ENCODE peak calls at places on chromosome 7, in five cellular contexts. Z is left ventricle myocardium inferior, F is pancreas, K is lower lobe of right lung, Q is heart right ventricle. S is an unnamed sample. For H3K4me1, the result is how much of the 10 kb centered on the place peaks cover.

GRCh38 chr7:105656922-105657521 is 75.7 kb upstream of the EFCAB10 start:
- DNase-seq in Z (no peak), F (no peak), K (no peak), Q (no peak), S (peak)

GRCh38 chr7:96928965-96929364 is 76.4 kb upstream of the DLX6 start:
- DNase-seq in Z (no peak), F (no peak), K (no peak), Q (no peak), S (no peak)

GRCh38 chr7:81234896-81235295 is 316.0 kb upstream of the SEMA3C start:
- DNase-seq in Z (no peak), F (no peak), K (no peak), Q (no peak), S (peak)

GRCh38 chr7:102318482-102318971 is 31.9 kb downstream of the SH2B2 start:
- DNase-seq in Z (no peak), F (peak), K (no peak), Q (peak), S (peak)

GRCh38 chr7:98133181-98133580 is 26.5 kb downstream of the LMTK2 start:
- DNase-seq in Z (no peak), F (no peak), K (no peak), Q (no peak), S (no peak)

GRCh38 chr7:95004618-95005282 is 97.4 kb downstream of the PPP1R9A start:
- DNase-seq in Z (no peak), F (no peak), K (no peak), Q (peak), S (peak)

GRCh38 chr7:73343671-73344380 is 15.9 kb downstream of the FKBP6 start:
- DNase-seq in Z (no peak), F (no peak), K (no peak), Q (no peak), S (no peak)

GRCh38 chr7:31975546-31975945 is 94.7 kb downstream of the PDE1C start:
- DNase-seq in Z (no peak), F (no peak), K (no peak), Q (no peak), S (no peak)

GRCh38 chr7:78039791-78040776 is 241.5 kb downstream of the PHTF2 start:
- DNase-seq in Z (peak), F (no peak), K (peak), Q (peak), S (peak)

GRCh38 chr7:85286449-85286848 is 99.6 kb upstream of the SEMA3D start:
- DNase-seq in Z (no peak), F (no peak), K (no peak), Q (no peak), S (peak)

GRCh38 chr7:37732253-37732652 is 48.7 kb downstream of the GPR141 start:
- DNase-seq in Z (no peak), F (no peak), K (no peak), Q (peak), S (peak)

GRCh38 chr7:50865450-50865849 is 82.8 kb upstream of the GRB10 start:
- DNase-seq in Z (no peak), F (peak), K (no peak), Q (no peak), S (no peak)

GRCh38 chr7:90804370-90804769 is 208.2 kb downstream of the CDK14 start:
- DNase-seq in Z (no peak), F (no peak), K (no peak), Q (no peak), S (peak)

GRCh38 chr7:36683111-36683510 is 41.2 kb downstream of the AOAH start:
- DNase-seq in Z (no peak), F (no peak), K (no peak), Q (no peak), S (no peak)

GRCh38 chr7:40805361-40805760 is 670.6 kb downstream of the SUGCT start:
- DNase-seq in Z (no peak), F (no peak), K (no peak), Q (no peak), S (peak)

GRCh38 chr7:151410405-151411390 is 860 bp upstream of the WDR86 start:
- DNase-seq in Z (no peak), F (no peak), K (no peak), Q (no peak), S (no peak)

GRCh38 chr7:151408498-151408838 is 1.4 kb downstream of the WDR86 start:
- DNase-seq in Z (no peak), F (no peak), K (no peak), Q (no peak), S (no peak)

GRCh38 chr7:151406886-151407583 is 2.8 kb downstream of the WDR86 start:
- DNase-seq in Z (no peak), F (no peak), K (no peak), Q (no peak), S (no peak)

GRCh38 chr7:151409555-151410404 is at the start of gene WDR86:
- DNase-seq in Z (no peak), F (no peak), K (no peak), Q (no peak), S (no peak)

DNA sequence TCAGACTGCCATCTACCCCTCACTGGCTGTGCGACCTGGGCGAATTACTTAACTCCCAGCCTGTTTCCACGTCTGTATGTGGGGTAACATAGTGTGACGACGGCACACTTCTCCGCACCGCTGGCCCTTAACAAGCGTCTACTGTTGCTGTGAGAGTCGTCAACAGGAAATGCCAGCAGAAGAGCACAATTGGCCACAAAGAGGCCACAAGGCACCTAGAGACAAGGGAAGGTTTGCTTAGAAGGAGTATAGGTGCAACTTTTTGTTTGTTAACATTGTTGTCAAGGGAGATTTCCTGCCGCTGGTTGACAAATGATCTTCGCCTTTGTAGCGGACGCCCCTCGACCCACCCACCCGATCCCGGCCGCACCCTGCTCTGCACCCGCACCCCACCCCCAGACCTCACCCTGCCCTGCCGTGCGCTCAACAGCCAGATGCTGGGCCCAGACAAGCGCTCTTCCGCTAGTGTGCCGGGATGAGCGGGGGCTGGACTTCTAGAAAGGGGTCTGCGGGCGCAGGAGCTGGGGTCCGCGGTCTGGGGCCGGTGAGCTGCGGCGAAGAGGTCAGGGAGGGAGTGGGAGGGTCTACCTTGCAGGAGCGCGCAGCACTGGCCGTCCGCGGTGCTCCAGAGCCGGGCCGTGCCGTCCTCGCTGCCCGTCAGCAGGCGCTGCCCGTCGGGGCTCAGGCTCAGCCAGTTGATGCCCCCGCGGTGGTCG is 841 bp downstream of the WDR86 start:
- DNase-seq in Z (no peak), F (no peak), K (peak), Q (no peak), S (no peak)
- H3K4me1 ChIP-seq in Z (under half), F (under half), K (under half), Q (under half), S (under half)

GRCh38 chr7:27100601-27101187 is 1.8 kb downstream of the HOXA2 start:
- DNase-seq in Z (no peak), F (no peak), K (no peak), Q (no peak), S (no peak)

GRCh38 chr7:27098493-27099223 is 2.9 kb upstream of the HOXA1 start:
- DNase-seq in Z (no peak), F (no peak), K (no peak), Q (no peak), S (peak)

GRCh38 chr7:27099839-27100225 is 2.7 kb downstream of the HOXA2 start:
- DNase-seq in Z (no peak), F (no peak), K (no peak), Q (no peak), S (no peak)

GRCh38 chr7:27097686-27098492 is 2.1 kb upstream of the HOXA1 start:
- DNase-seq in Z (no peak), F (no peak), K (no peak), Q (no peak), S (peak)

DNA sequence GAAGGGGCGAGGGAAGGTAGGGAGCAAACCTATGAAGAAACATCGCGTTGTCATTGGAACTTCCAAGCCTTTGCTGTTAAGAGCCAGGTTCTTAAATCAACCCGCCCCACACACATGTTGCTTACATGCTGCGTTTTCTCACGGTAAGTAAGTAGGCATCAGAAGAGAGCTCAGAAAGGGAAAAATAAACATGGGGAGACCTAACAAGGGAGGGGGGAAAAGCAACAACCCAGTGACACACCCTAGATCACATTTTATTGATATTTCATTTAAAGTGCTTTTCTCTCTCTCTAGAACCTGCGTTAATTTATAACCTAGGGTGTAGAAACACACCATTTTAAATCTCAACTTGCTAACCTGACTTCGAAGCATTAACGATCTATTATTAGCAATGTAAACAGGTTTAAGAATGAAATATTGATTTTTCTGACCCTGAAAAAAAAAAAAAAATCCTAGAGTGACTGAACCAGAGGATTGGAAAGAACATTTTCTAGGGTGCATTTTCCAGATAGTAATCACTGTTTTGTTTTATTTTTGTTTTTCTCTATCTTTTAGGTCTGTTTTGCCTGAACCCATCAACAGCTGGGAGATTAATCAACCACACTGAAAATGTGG is 3.2 kb downstream of the HOXA2 start:
- DNase-seq in Z (no peak), F (no peak), K (no peak), Q (no peak), S (no peak)
- H3K4me3 ChIP-seq in Z (peak), F (peak), K (peak), Q (no peak), S (peak)

DNA sequence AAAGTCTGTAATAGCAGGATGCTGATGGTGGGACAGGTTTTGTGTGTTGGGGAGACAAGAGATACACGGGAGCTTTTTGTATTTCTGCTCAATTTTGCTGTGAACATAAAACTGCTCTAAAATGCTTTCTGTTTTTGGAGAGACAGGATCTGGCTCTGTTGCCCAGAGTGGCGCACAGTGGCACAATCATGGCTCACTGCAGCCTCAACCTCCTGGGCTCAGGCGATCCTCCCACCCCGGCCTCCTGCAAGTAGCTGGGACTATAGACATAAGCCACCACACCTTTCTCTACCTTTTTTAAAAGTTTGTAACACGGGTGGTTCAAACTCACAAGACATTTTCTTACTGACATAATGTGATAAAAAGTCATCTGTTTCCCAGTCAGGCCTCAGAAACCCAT is 14.3 kb downstream of the CREB3L2 start:
- DNase-seq in Z (no peak), F (no peak), K (no peak), Q (no peak), S (no peak)
- H3K4me1 ChIP-seq in Z (half or more), F (under half), K (half or more), Q (under half), S (half or more)

GRCh38 chr7:158702196-158702595 is 2.4 kb downstream of the NCAPG2 start:
- DNase-seq in Z (no peak), F (no peak), K (no peak), Q (no peak), S (no peak)
- H3K4me3 ChIP-seq in Z (no peak), F (no peak), K (no peak), Q (no peak), S (no peak)

GRCh38 chr7:112080441-112080840 is 125.8 kb downstream of the DOCK4 start:
- DNase-seq in Z (no peak), F (no peak), K (no peak), Q (no peak), S (peak)

GRCh38 chr7:112079671-112080070 is 126.5 kb downstream of the DOCK4 start:
- DNase-seq in Z (no peak), F (no peak), K (no peak), Q (no peak), S (peak)

GRCh38 chr7:112081778-112082177 is 124.4 kb downstream of the DOCK4 start:
- DNase-seq in Z (no peak), F (no peak), K (peak), Q (no peak), S (no peak)

GRCh38 chr7:112080974-112081373 is 125.2 kb downstream of the DOCK4 start:
- DNase-seq in Z (no peak), F (no peak), K (no peak), Q (no peak), S (no peak)

DNA sequence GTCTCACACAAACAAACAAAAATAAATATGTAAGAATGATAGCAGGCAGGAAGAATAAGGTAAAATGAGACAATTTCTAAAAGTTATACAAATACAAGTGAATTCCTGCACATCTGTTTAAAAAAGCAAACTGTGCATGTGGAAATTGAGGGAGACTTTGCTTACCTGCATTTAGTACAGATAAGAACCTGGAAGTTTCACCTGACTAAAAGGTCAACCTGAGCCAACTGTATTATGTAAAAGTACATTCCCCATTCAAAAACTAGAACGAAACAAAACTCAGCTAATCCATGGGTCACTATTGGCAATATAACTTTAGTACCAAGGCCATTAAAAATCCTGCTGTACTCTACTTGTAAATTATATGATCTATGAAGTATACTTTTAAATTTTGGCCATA is 127.1 kb downstream of the DOCK4 start:
- DNase-seq in Z (no peak), F (no peak), K (no peak), Q (no peak), S (no peak)
- H3K4me1 ChIP-seq in Z (half or more), F (under half), K (under half), Q (under half), S (under half)